ENCODE peak calls at places on chromosomes 13 and 19, in four cellular contexts. One of them, this sample, is unnamed.

GRCh38 chr13:100542546-100543156 is 45.9 kb downstream of the GGACT start:
- DNase-seq in lung: no peak
- DNase-seq in transverse colon: no peak
- DNase-seq in IMR-90: peak; percentile 64
- DNase-seq in this sample: peak; percentile 17

GRCh38 chr19:35528218-35529038 is at the start of gene SBSN:
- DNase-seq in lung: no peak
- DNase-seq in IMR-90: peak; percentile 84
- DNase-seq in transverse colon: no peak
- DNase-seq in this sample: no peak

GRCh38 chr13:101127741-101128353 is 288.5 kb downstream of the NALCN start:
- DNase-seq in IMR-90: peak; percentile 53
- DNase-seq in lung: no peak
- DNase-seq in transverse colon: no peak
- DNase-seq in this sample: peak; percentile 30

GRCh38 chr13:100666124-100666523 is 8.5 kb downstream of the TMTC4 start:
- DNase-seq in IMR-90: no peak
- DNase-seq in lung: no peak
- DNase-seq in transverse colon: no peak
- DNase-seq in this sample: no peak

GRCh38 chr13:105721056-105721455 is 814.4 kb downstream of the EFNB2 start:
- DNase-seq in transverse colon: no peak
- DNase-seq in lung: no peak
- DNase-seq in IMR-90: no peak
- DNase-seq in this sample: no peak

GRCh38 chr13:42266464-42266863 is 5.5 kb upstream of the AKAP11 start:
- DNase-seq in lung: no peak
- DNase-seq in transverse colon: no peak
- DNase-seq in IMR-90: peak; percentile 79
- DNase-seq in this sample: no peak

GRCh38 chr13:21898990-21899389 is 228.1 kb downstream of the FGF9 start:
- DNase-seq in lung: no peak
- DNase-seq in IMR-90: no peak
- DNase-seq in transverse colon: no peak
- DNase-seq in this sample: peak; percentile 53

GRCh38 chr19:39262496-39262895 is 5.7 kb upstream of the IFNL2 start:
- DNase-seq in lung: no peak
- DNase-seq in IMR-90: no peak
- DNase-seq in transverse colon: no peak
- DNase-seq in this sample: no peak

GRCh38 chr19:39197808-39198207 is 1.0 kb downstream of the NCCRP1 start:
- DNase-seq in transverse colon: no peak
- DNase-seq in IMR-90: no peak
- DNase-seq in lung: no peak
- DNase-seq in this sample: no peak

GRCh38 chr13:23848019-23848418 is 41.2 kb downstream of the MIPEP start:
- DNase-seq in transverse colon: no peak
- DNase-seq in lung: no peak
- DNase-seq in IMR-90: no peak
- DNase-seq in this sample: no peak

GRCh38 chr13:50227356-50227755 is 212.1 kb downstream of the KCNRG start:
- DNase-seq in lung: no peak
- DNase-seq in IMR-90: no peak
- DNase-seq in transverse colon: no peak
- DNase-seq in this sample: no peak

GRCh38 chr13:75803982-75804381 is 167.9 kb downstream of the LMO7 start:
- DNase-seq in lung: no peak
- DNase-seq in IMR-90: no peak
- DNase-seq in transverse colon: no peak
- DNase-seq in this sample: no peak

GRCh38 chr19:53774011-53774410 is 50.1 kb downstream of the NLRP12 start:
- DNase-seq in IMR-90: no peak
- DNase-seq in lung: no peak
- DNase-seq in transverse colon: no peak
- DNase-seq in this sample: no peak

GRCh38 chr19:41705393-41706174 is 2.8 kb upstream of the CEACAM5 start:
- DNase-seq in IMR-90: no peak
- DNase-seq in transverse colon: peak; percentile 55
- DNase-seq in lung: no peak
- DNase-seq in this sample: peak; percentile 21

GRCh38 chr19:5738423-5738822 is 18.0 kb downstream of the CATSPERD start:
- DNase-seq in IMR-90: no peak
- DNase-seq in lung: no peak
- DNase-seq in transverse colon: no peak
- DNase-seq in this sample: peak; percentile 6

GRCh38 chr19:15562861-15563260 is 52.2 kb upstream of the CYP4F8 start:
- DNase-seq in IMR-90: peak; percentile 4
- DNase-seq in transverse colon: no peak
- DNase-seq in lung: no peak
- DNase-seq in this sample: no peak

GRCh38 chr19:588758-589692 is 656 bp upstream of the HCN2 start:
- DNase-seq in lung: no peak
- DNase-seq in transverse colon: no peak
- DNase-seq in IMR-90: no peak
- DNase-seq in this sample: no peak

DNA sequence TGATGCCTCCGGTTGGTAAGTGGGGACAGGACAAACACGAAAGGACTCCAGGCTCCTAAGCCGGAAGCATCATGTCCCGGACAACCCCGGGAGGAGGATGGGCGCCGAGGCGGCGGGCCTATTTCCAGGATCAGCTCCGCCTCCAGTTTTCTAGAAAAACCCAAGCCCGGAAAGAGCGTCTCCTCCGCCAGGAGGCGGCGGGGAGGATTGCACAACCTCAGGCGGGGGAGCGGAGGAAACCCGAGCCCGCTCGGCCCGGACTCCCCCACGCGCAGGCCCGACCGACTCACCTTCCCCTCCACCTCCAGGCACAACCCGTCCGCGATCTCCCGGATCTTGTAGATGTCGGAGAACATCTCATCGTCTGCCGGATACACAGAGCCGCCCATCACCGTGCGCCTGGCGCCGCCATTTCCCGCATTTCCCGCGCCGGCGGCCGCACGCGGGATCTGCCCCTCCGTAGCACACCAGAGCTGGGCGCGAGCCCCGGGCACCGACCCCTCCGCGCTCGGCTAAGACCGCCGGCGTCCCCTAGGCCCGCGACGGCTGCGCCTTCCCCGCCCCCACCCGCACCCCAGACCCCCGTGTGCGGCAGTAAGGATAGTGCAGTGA is 455 bp downstream of the TPT1 start:
- DNase-seq in IMR-90: peak; percentile 91
- DNase-seq in transverse colon: peak; percentile 92
- DNase-seq in lung: peak; percentile 93
- DNase-seq in this sample: peak; percentile 90
- H3K4me1 ChIP-seq in IMR-90: peaks cover 4% of the 10 kb centered on the region
- H3K4me1 ChIP-seq in transverse colon: peaks cover 58% of the 10 kb centered on the region
- H3K4me1 ChIP-seq in lung: peaks cover 10% of the 10 kb centered on the region
- H3K4me1 ChIP-seq in this sample: peaks cover 11% of the 10 kb centered on the region

GRCh38 chr19:48963371-48964204 is 1.5 kb upstream of the FTL start:
- DNase-seq in IMR-90: peak; percentile 71
- DNase-seq in transverse colon: peak; percentile 88
- DNase-seq in lung: no peak
- DNase-seq in this sample: peak; percentile 90

GRCh38 chr19:48966541-48967345 is 1.6 kb downstream of the FTL start:
- DNase-seq in IMR-90: no peak
- DNase-seq in transverse colon: no peak
- DNase-seq in lung: no peak
- DNase-seq in this sample: no peak

GRCh38 chr19:48965806-48966540 is 864 bp downstream of the FTL start:
- DNase-seq in IMR-90: peak; percentile 76
- DNase-seq in lung: peak; percentile 91
- DNase-seq in transverse colon: peak; percentile 90
- DNase-seq in this sample: peak; percentile 87

GRCh38 chr19:48964205-48965032 is 690 bp upstream of the FTL start:
- DNase-seq in lung: no peak
- DNase-seq in IMR-90: peak; percentile 44
- DNase-seq in transverse colon: peak; percentile 47
- DNase-seq in this sample: peak; percentile 65

DNA sequence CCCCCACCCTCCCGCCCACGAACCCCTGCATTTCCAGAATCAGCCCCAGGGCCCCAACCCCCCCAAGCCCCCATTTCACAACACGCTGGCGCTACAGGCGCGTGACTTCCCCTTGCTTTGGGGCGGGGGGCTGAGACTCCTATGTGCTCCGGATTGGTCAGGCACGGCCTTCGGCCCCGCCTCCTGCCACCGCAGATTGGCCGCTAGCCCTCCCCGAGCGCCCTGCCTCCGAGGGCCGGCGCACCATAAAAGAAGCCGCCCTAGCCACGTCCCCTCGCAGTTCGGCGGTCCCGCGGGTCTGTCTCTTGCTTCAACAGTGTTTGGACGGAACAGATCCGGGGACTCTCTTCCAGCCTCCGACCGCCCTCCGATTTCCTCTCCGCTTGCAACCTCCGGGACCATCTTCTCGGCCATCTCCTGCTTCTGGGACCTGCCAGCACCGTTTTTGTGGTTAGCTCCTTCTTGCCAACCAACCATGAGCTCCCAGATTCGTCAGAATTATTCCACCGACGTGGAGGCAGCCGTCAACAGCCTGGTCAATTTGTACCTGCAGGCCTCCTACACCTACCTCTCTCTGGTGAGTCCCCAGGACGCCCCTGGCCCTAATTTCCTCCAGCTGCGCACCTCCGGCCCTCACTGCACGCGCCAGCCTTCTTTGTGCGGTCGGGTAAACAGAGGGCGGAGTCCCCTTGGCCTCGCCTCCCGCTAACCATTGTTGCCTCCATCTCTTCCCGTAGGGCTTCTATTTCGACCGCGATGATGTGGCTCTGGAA is at the start of gene FTL:
- DNase-seq in lung: peak; percentile 97
- DNase-seq in IMR-90: peak; percentile 94
- DNase-seq in transverse colon: peak; percentile 98
- DNase-seq in this sample: peak; percentile 96
- H3K4me1 ChIP-seq in lung: peaks cover 5% of the 10 kb centered on the region
- H3K4me1 ChIP-seq in IMR-90: peaks cover 20% of the 10 kb centered on the region
- H3K4me1 ChIP-seq in transverse colon: peaks cover 67% of the 10 kb centered on the region
- H3K4me1 ChIP-seq in this sample: peaks cover 14% of the 10 kb centered on the region

GRCh38 chr13:98338312-98338711 is 161.2 kb upstream of the RNF113B start:
- DNase-seq in lung: no peak
- DNase-seq in transverse colon: no peak
- DNase-seq in IMR-90: no peak
- DNase-seq in this sample: no peak

GRCh38 chr13:98332691-98333090 is 155.6 kb upstream of the RNF113B start:
- DNase-seq in transverse colon: no peak
- DNase-seq in IMR-90: no peak
- DNase-seq in lung: no peak
- DNase-seq in this sample: no peak

GRCh38 chr13:98333481-98333880 is 156.4 kb upstream of the RNF113B start:
- DNase-seq in IMR-90: no peak
- DNase-seq in lung: no peak
- DNase-seq in transverse colon: no peak
- DNase-seq in this sample: no peak

GRCh38 chr13:98334620-98335205 is 157.6 kb upstream of the RNF113B start:
- DNase-seq in IMR-90: no peak
- DNase-seq in lung: no peak
- DNase-seq in transverse colon: no peak
- DNase-seq in this sample: no peak

GRCh38 chr13:98335721-98336120 is 158.7 kb upstream of the RNF113B start:
- DNase-seq in lung: no peak
- DNase-seq in IMR-90: no peak
- DNase-seq in transverse colon: no peak
- DNase-seq in this sample: no peak
- H3K4me1 ChIP-seq in lung: peaks cover 2% of the 10 kb centered on the region
- H3K4me1 ChIP-seq in IMR-90: peaks cover 4% of the 10 kb centered on the region
- H3K4me1 ChIP-seq in transverse colon: no peaks in the 10 kb centered on the region
- H3K4me1 ChIP-seq in this sample: no peaks in the 10 kb centered on the region

GRCh38 chr13:41071775-41072174 is 10.5 kb downstream of the WBP4 start:
- DNase-seq in lung: no peak
- DNase-seq in IMR-90: no peak
- DNase-seq in transverse colon: no peak
- DNase-seq in this sample: no peak
- H3K4me1 ChIP-seq in lung: no peaks in the 10 kb centered on the region
- H3K4me1 ChIP-seq in IMR-90: no peaks in the 10 kb centered on the region
- H3K4me1 ChIP-seq in transverse colon: no peaks in the 10 kb centered on the region
- H3K4me1 ChIP-seq in this sample: no peaks in the 10 kb centered on the region

GRCh38 chr19:55635856-55636440 is 4.9 kb upstream of the ZNF580 start:
- DNase-seq in lung: no peak
- DNase-seq in transverse colon: no peak
- DNase-seq in IMR-90: no peak
- DNase-seq in this sample: no peak
- H3K4me1 ChIP-seq in lung: peaks cover 18% of the 10 kb centered on the region
- H3K4me1 ChIP-seq in transverse colon: peaks cover 56% of the 10 kb centered on the region
- H3K4me1 ChIP-seq in IMR-90: peaks cover 11% of the 10 kb centered on the region
- H3K4me1 ChIP-seq in this sample: peaks cover 10% of the 10 kb centered on the region

DNA sequence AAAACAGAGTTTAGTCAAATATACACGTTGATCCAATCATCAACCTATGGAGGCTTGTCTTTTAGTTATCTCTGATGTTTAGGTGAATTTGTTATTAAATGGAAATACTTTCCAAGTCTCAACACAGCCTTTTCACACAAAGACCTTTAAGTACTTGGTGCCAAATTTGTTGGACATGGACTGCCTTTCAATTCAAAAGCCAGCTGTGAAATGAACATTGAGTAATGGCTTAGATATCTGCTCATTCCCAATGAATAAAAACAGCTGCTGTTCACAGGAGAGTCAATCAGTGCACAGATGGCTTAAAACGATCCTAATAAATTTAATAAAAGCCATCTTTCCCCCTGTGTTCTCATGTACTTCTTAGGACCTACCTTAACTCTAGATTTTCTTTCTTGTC is 19.9 kb upstream of the DHRS12 start:
- DNase-seq in IMR-90: no peak
- DNase-seq in lung: no peak
- DNase-seq in transverse colon: no peak
- DNase-seq in this sample: no peak
- H3K4me1 ChIP-seq in IMR-90: no peaks in the 10 kb centered on the region
- H3K4me1 ChIP-seq in lung: peaks cover 10% of the 10 kb centered on the region
- H3K4me1 ChIP-seq in transverse colon: peaks cover 27% of the 10 kb centered on the region
- H3K4me1 ChIP-seq in this sample: no peaks in the 10 kb centered on the region

DNA sequence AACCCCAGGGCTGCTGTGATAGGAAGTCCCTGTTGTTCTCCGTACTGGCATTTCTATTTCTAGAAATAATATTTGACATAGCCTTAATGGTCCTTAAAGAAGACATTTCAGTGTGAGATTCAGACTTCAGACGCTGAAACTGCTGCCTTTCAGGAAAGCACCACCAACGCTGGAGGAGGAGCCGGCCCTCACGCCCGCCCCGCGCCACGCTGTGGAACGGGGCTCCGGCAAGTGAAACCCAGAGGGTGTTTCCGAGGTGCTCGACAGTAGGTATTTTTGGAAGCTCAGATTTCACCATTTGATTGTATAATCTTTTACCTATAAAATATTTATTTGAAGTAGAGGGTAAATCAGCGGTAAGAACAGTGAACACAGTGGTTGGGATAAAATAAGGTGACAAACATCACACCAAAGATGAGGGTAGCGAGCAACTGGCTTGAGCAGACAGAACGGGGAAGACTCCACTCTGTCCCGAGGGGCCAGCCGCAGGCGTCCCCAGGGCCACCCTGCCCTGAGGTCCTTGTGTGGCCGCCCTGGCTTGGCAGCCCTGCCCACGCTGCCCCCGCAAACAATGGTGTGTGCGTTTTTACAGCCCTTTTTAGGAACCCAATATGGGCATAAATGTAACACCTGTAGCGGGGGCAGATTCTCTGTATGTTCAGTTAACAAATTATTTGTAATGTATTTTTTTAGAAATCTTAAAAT is 85.6 kb upstream of the MCF2L start:
- DNase-seq in lung: no peak
- DNase-seq in transverse colon: no peak
- DNase-seq in IMR-90: no peak
- DNase-seq in this sample: no peak
- H3K4me1 ChIP-seq in lung: no peaks in the 10 kb centered on the region
- H3K4me1 ChIP-seq in transverse colon: peaks cover 10% of the 10 kb centered on the region
- H3K4me1 ChIP-seq in IMR-90: peaks cover 3% of the 10 kb centered on the region
- H3K4me1 ChIP-seq in this sample: no peaks in the 10 kb centered on the region